ENCODE peak calls at places on chromosome X, in five cellular contexts. X, F, V, H and W are unnamed samples.
A peak's percentile ranks its signal among the peaks of the same experiment; 100 is the strongest.

GRCh38 chrX:100622989-100623388 is 13.6 kb downstream of the TSPAN6 start:
- DNase-seq in F (no peak), V (no peak), X (no peak), H (no peak), W (no peak)

GRCh38 chrX:1500701-1501624 is 36.0 kb downstream of the P2RY8 start:
- DNase-seq in F (no peak), H (peak; percentile 66), X (no peak), V (no peak), W (no peak)

GRCh38 chrX:132940727-132941162 is 17.7 kb downstream of the HS6ST2 start:
- DNase-seq in H (no peak), X (no peak), V (no peak), F (peak; percentile 73), W (peak; percentile 19)

GRCh38 chrX:140817943-140818342 is 108.4 kb downstream of the LINC00632 start:
- DNase-seq in X (no peak), V (peak; percentile 1), F (peak; percentile 25), H (peak; percentile 12), W (peak; percentile 51)

GRCh38 chrX:100410083-100410590 is at the start of gene PCDH19:
- DNase-seq in V (no peak), H (peak; percentile 6), X (peak; percentile 55), F (peak; percentile 66), W (peak; percentile 68)

GRCh38 chrX:132909643-132910042 is 48.8 kb downstream of the HS6ST2 start:
- DNase-seq in F (peak; percentile 67), H (no peak), X (no peak), V (no peak), W (peak; percentile 78)

GRCh38 chrX:123665197-123665596 is 67.7 kb downstream of the THOC2 start:
- DNase-seq in V (no peak), H (no peak), F (peak; percentile 91), X (no peak), W (peak; percentile 78)

GRCh38 chrX:41558531-41558930 is 111.4 kb downstream of the NYX start:
- DNase-seq in F (peak; percentile 0), X (no peak), H (peak; percentile 66), V (no peak), W (peak; percentile 31)

GRCh38 chrX:134727363-134727762 is 69.1 kb upstream of the PLAC1 start:
- DNase-seq in F (peak; percentile 5), X (no peak), H (peak; percentile 19), V (no peak), W (peak; percentile 4)

GRCh38 chrX:150036181-150036580 is 97.9 kb upstream of the EOLA2 start:
- DNase-seq in F (peak; percentile 64), H (no peak), V (no peak), X (no peak), W (peak; percentile 84)

GRCh38 chrX:45743081-45743533 is 542.4 kb upstream of the DIPK2B start:
- DNase-seq in F (peak; percentile 71), V (no peak), X (peak; percentile 33), H (no peak), W (peak; percentile 51)

GRCh38 chrX:37712458-37712857 is 26.9 kb downstream of the XK start:
- DNase-seq in F (peak; percentile 60), V (no peak), X (no peak), H (no peak), W (peak; percentile 48)

GRCh38 chrX:68998716-68999115 is 166.5 kb downstream of the PJA1 start:
- DNase-seq in V (no peak), F (peak; percentile 59), X (no peak), H (no peak), W (peak; percentile 64)

GRCh38 chrX:41734530-41734929 is 10.5 kb downstream of the GPR82 start:
- DNase-seq in H (peak; percentile 63), X (no peak), V (no peak), F (peak; percentile 3), W (peak; percentile 16)

GRCh38 chrX:104172788-104173187 is 6.5 kb downstream of the FAM199X start:
- DNase-seq in H (no peak), V (no peak), F (no peak), X (no peak), W (no peak)

GRCh38 chrX:44305921-44306320 is 37.6 kb downstream of the EFHC2 start:
- DNase-seq in H (no peak), X (no peak), V (no peak), F (no peak), W (no peak)

GRCh38 chrX:150903110-150903508 is 4.6 kb upstream of the CD99L2 start:
- DNase-seq in H (no peak), V (no peak), F (no peak), X (no peak), W (no peak)

GRCh38 chrX:24426340-24426913 is 38.7 kb upstream of the PDK3 start:
- DNase-seq in V (no peak), F (peak; percentile 92), X (no peak), H (peak; percentile 35), W (peak; percentile 60)

GRCh38 chrX:20487227-20487626 is 220.5 kb upstream of the RPS6KA3 start:
- DNase-seq in X (no peak), V (no peak), H (no peak), F (peak; percentile 54), W (peak; percentile 27)

GRCh38 chrX:123899701-123900100 is 39.8 kb downstream of the XIAP start:
- DNase-seq in F (no peak), V (no peak), H (no peak), X (no peak), W (no peak)

GRCh38 chrX:3728454-3728853 is 15.0 kb upstream of the PRKX start:
- DNase-seq in V (no peak), F (no peak), X (no peak), H (no peak), W (peak; percentile 9)

GRCh38 chrX:40012039-40012799 is 85.5 kb downstream of the BCOR start:
- DNase-seq in V (no peak), H (no peak), X (peak; percentile 31), F (peak; percentile 28), W (peak; percentile 60)

GRCh38 chrX:43703211-43703791 is 47.2 kb downstream of the MAOA start:
- DNase-seq in H (no peak), F (peak; percentile 61), V (no peak), X (no peak), W (peak; percentile 67)

GRCh38 chrX:10231461-10231860 is 74.7 kb downstream of the CLCN4 start:
- DNase-seq in H (no peak), V (no peak), F (peak; percentile 74), X (no peak), W (peak; percentile 32)

GRCh38 chrX:86039625-86040568 is 7.5 kb downstream of the CHM start:
- DNase-seq in V (no peak), X (no peak), H (no peak), F (no peak), W (no peak)

GRCh38 chrX:141733371-141733770 is 34.8 kb upstream of the SPANXD start:
- DNase-seq in H (no peak), V (no peak), X (no peak), F (no peak), W (peak; percentile 69)

GRCh38 chrX:38304010-38304409 is 23.3 kb downstream of the RPGR start:
- DNase-seq in V (no peak), F (peak; percentile 19), H (peak; percentile 14), X (no peak), W (peak; percentile 47)

GRCh38 chrX:150627957-150628356 is 59.5 kb downstream of the MTM1 start:
- DNase-seq in V (no peak), X (no peak), F (no peak), H (no peak), W (no peak)

GRCh38 chrX:102934624-102935023 is 2.4 kb upstream of the RAB40AL start:
- DNase-seq in V (no peak), X (peak; percentile 37), F (peak; percentile 35), H (peak; percentile 74), W (peak; percentile 53)

GRCh38 chrX:67545772-67546495 is 2.1 kb downstream of the AR start:
- DNase-seq in X (peak; percentile 1), F (peak; percentile 11), H (peak; percentile 70), V (no peak), W (no peak)

GRCh38 chrX:100368167-100368566 is 41.9 kb downstream of the PCDH19 start:
- DNase-seq in F (peak; percentile 39), X (peak; percentile 3), H (peak; percentile 12), V (no peak), W (peak; percentile 53)

GRCh38 chrX:140744085-140744484 is 34.5 kb downstream of the LINC00632 start:
- DNase-seq in F (no peak), V (no peak), H (no peak), X (no peak), W (peak; percentile 49)

GRCh38 chrX:129792586-129793291 is 13.0 kb downstream of the SASH3 start:
- DNase-seq in V (no peak), F (no peak), X (no peak), H (no peak), W (no peak)

GRCh38 chrX:109886122-109886761 is 116.7 kb upstream of the TMEM164 start:
- DNase-seq in V (no peak), X (peak; percentile 27), H (peak; percentile 88), F (peak; percentile 61), W (peak; percentile 66)

GRCh38 chrX:107654778-107655761 is 26.8 kb downstream of the PRPS1 start:
- DNase-seq in V (peak; percentile 75), X (peak; percentile 67), F (peak; percentile 97), H (peak; percentile 76), W (peak; percentile 84)

GRCh38 chrX:23784487-23785301 is 1.7 kb downstream of the SAT1 start:
- DNase-seq in F (peak; percentile 58), V (peak; percentile 76), H (peak; percentile 95), X (no peak), W (peak; percentile 91)

GRCh38 chrX:19747672-19748610 is 139.5 kb downstream of the SH3KBP1 start:
- DNase-seq in V (no peak), H (peak; percentile 88), X (peak; percentile 55), F (no peak), W (no peak)

GRCh38 chrX:108091878-108092291 is 307 bp downstream of the ATG4A start:
- DNase-seq in X (no peak), F (peak; percentile 27), V (no peak), H (no peak), W (no peak)

GRCh38 chrX:39519566-39520301 is 578.0 kb downstream of the BCOR start:
- DNase-seq in H (no peak), X (no peak), V (no peak), F (no peak), W (no peak)

GRCh38 chrX:149825424-149825823 is 43.7 kb downstream of the MAGEA9 start:
- DNase-seq in H (peak; percentile 33), X (peak; percentile 59), V (no peak), F (peak; percentile 4), W (peak; percentile 40)